ENCODE peak calls at places on chromosomes 13 and 19, in five cellular contexts. Z is brain microvascular endothelial cell; A is foreskin fibroblast; N is heart right ventricle; I is CD8-positive, alpha-beta T cell. L is an unnamed sample.
A peak's percentile ranks its signal among the peaks of the same experiment; 100 is the strongest.

GRCh38 chr13:59684105-59684504 is 479.6 kb downstream of the DIAPH3 start:
- DNase-seq in Z (no peak), A (no peak), N (no peak), I (no peak), L (no peak)

GRCh38 chr13:53206455-53206854 is 177.8 kb downstream of the OLFM4 start:
- DNase-seq in Z (no peak), A (no peak), N (no peak), I (no peak), L (no peak)

GRCh38 chr19:28454083-28454482 is 758.9 kb downstream of the UQCRFS1 start:
- DNase-seq in Z (no peak), A (no peak), N (no peak), I (no peak), L (no peak)

GRCh38 chr19:34254552-34255432 is at the start of gene GARRE1:
- DNase-seq in Z (no peak), A (peak; percentile 55), N (peak; percentile 36), I (peak; percentile 7), L (peak; percentile 72)

GRCh38 chr19:47531640-47532387 is 17.0 kb upstream of the NAPA start:
- DNase-seq in Z (no peak), A (no peak), N (no peak), I (no peak), L (no peak)

GRCh38 chr19:18669524-18669817 is 14.0 kb upstream of the CRTC1 start:
- DNase-seq in Z (peak; percentile 51), A (no peak), N (no peak), I (no peak), L (no peak)

GRCh38 chr13:106151056-106151699 is 384.3 kb downstream of the EFNB2 start:
- DNase-seq in Z (peak; percentile 92), A (peak; percentile 98), N (no peak), I (no peak), L (no peak)

GRCh38 chr19:1027020-1027952 is 878 bp downstream of the CNN2 start:
- DNase-seq in Z (no peak), A (peak; percentile 65), N (no peak), I (no peak), L (no peak)

GRCh38 chr13:59305896-59306295 is 857.8 kb downstream of the DIAPH3 start:
- DNase-seq in Z (no peak), A (no peak), N (no peak), I (no peak), L (no peak)

GRCh38 chr13:106361621-106362020 is 173.8 kb downstream of the EFNB2 start:
- DNase-seq in Z (no peak), A (no peak), N (no peak), I (no peak), L (no peak)

GRCh38 chr19:14381689-14382474 is 638 bp downstream of the ADGRE5 start:
- DNase-seq in Z (peak; percentile 52), A (peak; percentile 64), N (peak; percentile 48), I (peak; percentile 57), L (no peak)

GRCh38 chr13:27962128-27962841 is 6.8 kb downstream of the CDX2 start:
- DNase-seq in Z (no peak), A (no peak), N (no peak), I (no peak), L (no peak)

GRCh38 chr13:78602561-78603239 is 652 bp downstream of the POU4F1 start:
- DNase-seq in Z (no peak), A (peak; percentile 15), N (no peak), I (no peak), L (no peak)

GRCh38 chr13:106570354-106570822 is 2.5 kb upstream of the ARGLU1 start:
- DNase-seq in Z (peak; percentile 93), A (peak; percentile 69), N (no peak), I (peak; percentile 42), L (no peak)

GRCh38 chr13:79988573-79988972 is 352.4 kb downstream of the SPRY2 start:
- DNase-seq in Z (peak; percentile 79), A (peak; percentile 89), N (no peak), I (no peak), L (no peak)

GRCh38 chr19:57465680-57466381 is 8.9 kb upstream of the VN1R1 start:
- DNase-seq in Z (no peak), A (peak; percentile 66), N (no peak), I (no peak), L (peak; percentile 28)

GRCh38 chr13:75836441-75836840 is 200.3 kb downstream of the LMO7 start:
- DNase-seq in Z (no peak), A (no peak), N (no peak), I (no peak), L (no peak)

GRCh38 chr13:111183959-111184684 is 69.0 kb downstream of the ARHGEF7 start:
- DNase-seq in Z (no peak), A (peak; percentile 31), N (no peak), I (no peak), L (no peak)

GRCh38 chr19:39078436-39079200 is 5.5 kb upstream of the ACP7 start:
- DNase-seq in Z (peak; percentile 94), A (peak; percentile 95), N (no peak), I (no peak), L (no peak)

GRCh38 chr19:6011206-6011605 is 33.3 kb upstream of the RANBP3 start:
- DNase-seq in Z (no peak), A (no peak), N (no peak), I (no peak), L (no peak)

GRCh38 chr19:43594710-43595604 is 977 bp downstream of the IRGQ start:
- DNase-seq in Z (peak; percentile 45), A (peak; percentile 82), N (no peak), I (peak; percentile 53), L (peak; percentile 65)

GRCh38 chr13:110319774-110320509 is 12.9 kb downstream of the COL4A2 start:
- DNase-seq in Z (peak; percentile 67), A (peak; percentile 64), N (no peak), I (no peak), L (no peak)

GRCh38 chr13:30088312-30088855 is 219.0 kb downstream of the KATNAL1 start:
- DNase-seq in Z (no peak), A (no peak), N (no peak), I (no peak), L (no peak)

GRCh38 chr13:77207943-77208342 is 119.0 kb downstream of the MYCBP2 start:
- DNase-seq in Z (peak; percentile 26), A (peak; percentile 89), N (no peak), I (no peak), L (no peak)

GRCh38 chr19:1039646-1040475 is at the start of gene ABCA7:
- DNase-seq in Z (peak; percentile 96), A (peak; percentile 99), N (peak; percentile 98), I (peak; percentile 99), L (peak; percentile 96)

DNA sequence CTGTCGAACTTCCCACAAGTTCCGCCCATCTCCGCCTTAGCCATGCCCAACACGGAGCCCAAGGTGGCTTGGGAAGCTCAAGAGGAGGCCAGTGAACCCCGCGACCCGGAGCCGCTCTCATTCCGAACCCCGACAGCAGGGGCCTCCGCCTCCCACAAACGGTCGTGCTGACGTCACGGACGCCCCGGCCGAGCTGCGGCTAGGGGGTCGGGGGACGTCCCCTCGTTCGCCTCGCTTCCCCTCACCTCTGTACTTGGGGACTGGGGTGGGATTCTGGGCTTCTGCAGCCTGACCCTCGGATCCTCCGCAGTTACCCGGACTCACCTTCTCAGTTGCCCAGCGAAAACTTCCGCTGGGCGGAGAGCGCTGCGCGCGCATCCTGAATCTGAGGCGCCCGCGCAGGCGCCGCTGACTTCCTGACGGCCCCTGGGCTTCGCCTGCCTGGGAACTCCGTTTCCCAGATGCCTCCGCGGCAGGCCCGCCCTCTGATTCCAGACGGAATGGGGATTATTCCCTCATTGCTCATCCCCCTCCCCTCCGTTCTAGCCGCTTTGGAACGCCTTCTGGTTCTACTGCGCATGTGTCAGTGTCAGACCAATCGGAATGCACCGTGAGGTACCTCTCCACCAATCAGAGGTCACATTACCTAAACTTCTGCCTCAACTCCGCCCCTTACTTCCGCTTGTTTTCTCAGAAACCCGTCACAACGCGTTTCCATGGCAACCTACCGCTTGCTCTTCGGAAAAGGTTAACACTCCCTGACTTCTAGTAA is at the start of gene VRK3:
- DNase-seq in Z (peak; percentile 100), A (peak; percentile 100), N (peak; percentile 100), I (peak; percentile 95), L (peak; percentile 97)
- TF ChIP-seq CTCF in Z (peak; percentile 10), A (no peak), N (peak; percentile 17), I (no peak), L (peak; percentile 8)

DNA sequence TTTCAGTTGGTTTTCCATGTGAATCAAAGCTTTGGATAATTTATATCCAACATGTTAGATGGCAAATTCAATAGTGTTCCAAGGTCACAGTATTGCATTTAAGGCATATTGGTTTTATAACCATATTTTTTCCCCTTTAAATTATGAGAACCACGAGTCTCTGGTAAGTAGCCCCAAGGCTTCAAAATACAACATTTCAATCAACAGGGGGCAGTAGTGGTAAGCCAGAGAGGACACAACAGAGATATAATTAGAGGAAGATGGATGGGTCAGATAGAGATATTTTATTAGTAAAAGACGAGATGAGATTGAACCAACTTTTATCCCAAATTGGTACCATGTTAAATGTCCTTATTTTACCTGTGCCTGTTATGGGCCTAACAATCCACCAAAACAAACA is 53.1 kb downstream of the KL start:
- DNase-seq in Z (no peak), A (no peak), N (no peak), I (no peak), L (no peak)
- TF ChIP-seq CTCF in Z (no peak), A (no peak), N (peak; percentile 31), I (no peak), L (no peak)

GRCh38 chr19:15448778-15449619 is 757 bp downstream of the WIZ start:
- DNase-seq in Z (no peak), A (peak; percentile 41), N (no peak), I (no peak), L (peak; percentile 57)
- TF ChIP-seq CTCF in Z (no peak), A (no peak), N (no peak), I (no peak), L (peak; percentile 16)

DNA sequence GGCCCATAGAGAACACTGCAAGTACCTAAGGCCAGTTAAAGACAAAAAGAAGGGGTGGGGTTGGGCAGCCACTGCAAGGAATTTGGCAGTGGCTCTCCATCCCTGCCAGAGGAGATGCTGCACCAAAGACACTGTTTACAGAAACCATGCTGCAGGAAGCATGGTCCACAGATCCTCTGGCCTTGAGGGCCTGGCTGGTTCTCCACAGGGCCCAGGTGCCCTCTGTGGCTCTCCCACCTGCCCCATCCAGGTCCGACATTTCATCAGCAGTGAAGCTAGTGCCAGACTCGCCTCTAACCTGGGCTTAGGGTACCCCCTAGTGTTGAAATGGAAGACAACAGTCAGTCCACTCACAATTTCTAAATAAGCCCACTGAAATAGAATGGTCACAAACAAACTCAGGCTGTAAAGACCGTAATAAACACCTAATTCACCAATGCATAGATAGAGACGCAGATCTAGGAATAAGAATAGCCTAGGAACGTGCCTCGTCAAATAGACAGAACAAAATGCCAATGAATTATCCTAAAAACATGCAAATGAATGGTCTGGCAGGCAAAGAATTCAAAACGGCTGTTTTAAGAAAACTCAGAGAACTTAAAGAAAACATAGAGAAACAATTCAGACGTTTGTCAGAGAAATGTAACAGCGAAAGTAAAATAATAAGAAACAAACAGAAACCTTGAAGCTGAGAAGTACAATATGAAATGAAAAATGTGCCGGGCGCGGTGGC is 23.3 kb downstream of the LYPD4 start:
- DNase-seq in Z (peak; percentile 17), A (peak; percentile 26), N (no peak), I (peak; percentile 6), L (peak; percentile 83)
- TF ChIP-seq CTCF in Z (peak; percentile 63), A (peak; percentile 50), N (peak; percentile 35), I (peak; percentile 42), L (peak; percentile 59)

L was measured in GM10248.